ENCODE peak calls at places on chromosome 5, in ten cellular contexts. I, R, K, H, C, U, V, B, Q and J are unnamed samples.

GRCh38 chr5:100576217-100576751 is 41.1 kb downstream of the FAM174A start:
- DNase-seq in I (no peak), R (no peak), K (no peak), H (no peak), C (no peak), U (no peak), V (no peak), B (peak), Q (no peak), J (no peak)

GRCh38 chr5:68381909-68382308 is 166.4 kb downstream of the PIK3R1 start:
- DNase-seq in I (no peak), R (no peak), K (no peak), H (no peak), C (no peak), U (no peak), V (no peak), B (no peak), Q (no peak), J (no peak)

GRCh38 chr5:73692166-73692640 is 66.2 kb downstream of the ARHGEF28 start:
- DNase-seq in I (peak), R (peak), K (peak), H (peak), C (no peak), U (no peak), V (no peak), B (peak), Q (no peak), J (no peak)

GRCh38 chr5:154493274-154493673 is 15.2 kb upstream of the HAND1 start:
- DNase-seq in I (no peak), R (no peak), K (no peak), H (no peak), C (no peak), U (no peak), V (no peak), B (no peak), Q (no peak), J (no peak)

GRCh38 chr5:106417163-106417562 is 1253.6 kb downstream of the EFNA5 start:
- DNase-seq in I (no peak), R (no peak), K (no peak), H (no peak), C (no peak), U (no peak), V (no peak), B (no peak), Q (no peak), J (no peak)

GRCh38 chr5:32843532-32843895 is 132.4 kb downstream of the NPR3 start:
- DNase-seq in I (no peak), R (no peak), K (no peak), H (no peak), C (no peak), U (no peak), V (no peak), B (no peak), Q (no peak), J (no peak)

GRCh38 chr5:56649569-56649968 is 165.8 kb upstream of the MAP3K1 start:
- DNase-seq in I (peak), R (no peak), K (no peak), H (no peak), C (no peak), U (no peak), V (no peak), B (peak), Q (peak), J (no peak)

GRCh38 chr5:15618938-15619337 is 119.0 kb downstream of the FBXL7 start:
- DNase-seq in I (no peak), R (no peak), K (no peak), H (no peak), C (no peak), U (no peak), V (no peak), B (no peak), Q (no peak), J (no peak)

GRCh38 chr5:85132269-85132668 is 747.6 kb upstream of the EDIL3 start:
- DNase-seq in I (peak), R (no peak), K (no peak), H (peak), C (no peak), U (no peak), V (no peak), B (no peak), Q (no peak), J (no peak)

GRCh38 chr5:160169326-160169725 is 50.1 kb upstream of the PWWP2A start:
- DNase-seq in I (peak), R (peak), K (peak), H (no peak), C (no peak), U (no peak), V (no peak), B (peak), Q (peak), J (no peak)

GRCh38 chr5:178988436-178989220 is 6.5 kb downstream of the GRM6 start:
- DNase-seq in I (no peak), R (no peak), K (no peak), H (no peak), C (no peak), U (no peak), V (no peak), B (no peak), Q (no peak), J (no peak)

GRCh38 chr5:111755942-111756353 is 1.0 kb downstream of the NREP start:
- DNase-seq in I (peak), R (no peak), K (no peak), H (no peak), C (no peak), U (no peak), V (no peak), B (peak), Q (no peak), J (no peak)
- TF ChIP-seq CTCF in I (no peak), R (no peak), K (peak), H (no peak), C (no peak), U (no peak), V (no peak), B (peak), Q (no peak), J (no peak)

GRCh38 chr5:40027395-40027794 is 602.6 kb upstream of the DAB2 start:
- DNase-seq in I (no peak), R (no peak), K (no peak), H (peak), C (no peak), U (no peak), V (no peak), B (no peak), Q (no peak), J (no peak)
- TF ChIP-seq CTCF in I (no peak), R (no peak), K (no peak), H (no peak), C (no peak), U (no peak), V (no peak), B (no peak), Q (no peak), J (no peak)

GRCh38 chr5:145887217-145887616 is 14.4 kb upstream of the GRXCR2 start:
- DNase-seq in I (peak), R (no peak), K (no peak), H (no peak), C (no peak), U (no peak), V (no peak), B (no peak), Q (no peak), J (no peak)
- TF ChIP-seq CTCF in I (peak), R (no peak), K (no peak), H (no peak), C (no peak), U (no peak), V (no peak), B (peak), Q (no peak), J (no peak)

GRCh38 chr5:148352696-148353095 is 17.3 kb downstream of the SPINK9 start:
- DNase-seq in I (no peak), R (no peak), K (no peak), H (peak), C (no peak), U (no peak), V (no peak), B (no peak), Q (no peak), J (no peak)

GRCh38 chr5:148347706-148348105 is 12.3 kb downstream of the SPINK9 start:
- DNase-seq in I (no peak), R (no peak), K (no peak), H (peak), C (no peak), U (no peak), V (no peak), B (no peak), Q (no peak), J (no peak)

GRCh38 chr5:148353634-148354033 is 18.3 kb downstream of the SPINK9 start:
- DNase-seq in I (no peak), R (no peak), K (no peak), H (no peak), C (no peak), U (no peak), V (no peak), B (no peak), Q (no peak), J (no peak)
- TF ChIP-seq CTCF in I (no peak), R (no peak), K (no peak), H (no peak), C (no peak), U (no peak), V (no peak), B (no peak), Q (no peak), J (no peak)

GRCh38 chr5:104763163-104763562 is 1200.6 kb upstream of the NUDT12 start:
- DNase-seq in I (no peak), R (no peak), K (no peak), H (no peak), C (no peak), U (no peak), V (no peak), B (no peak), Q (no peak), J (no peak)

GRCh38 chr5:104764197-104764596 is 1201.6 kb upstream of the NUDT12 start:
- DNase-seq in I (no peak), R (no peak), K (no peak), H (no peak), C (no peak), U (no peak), V (no peak), B (no peak), Q (no peak), J (no peak)
- TF ChIP-seq CTCF in I (no peak), R (no peak), K (no peak), H (no peak), C (no peak), U (no peak), V (no peak), B (no peak), Q (no peak), J (no peak)

GRCh38 chr5:57816108-57816507 is 333.5 kb upstream of the ACTBL2 start:
- DNase-seq in I (peak), R (peak), K (peak), H (peak), C (no peak), U (no peak), V (no peak), B (peak), Q (no peak), J (no peak)
- TF ChIP-seq CTCF in I (no peak), R (no peak), K (no peak), H (no peak), C (no peak), U (no peak), V (no peak), B (no peak), Q (no peak), J (no peak)

GRCh38 chr5:72587909-72588308 is 80.7 kb upstream of the ZNF366 start:
- DNase-seq in I (no peak), R (no peak), K (no peak), H (no peak), C (no peak), U (no peak), V (no peak), B (peak), Q (no peak), J (no peak)

GRCh38 chr5:72586788-72587530 is 79.7 kb upstream of the ZNF366 start:
- DNase-seq in I (no peak), R (no peak), K (no peak), H (no peak), C (no peak), U (no peak), V (no peak), B (peak), Q (no peak), J (no peak)

GRCh38 chr5:72584466-72584865 is 77.3 kb upstream of the ZNF366 start:
- DNase-seq in I (peak), R (no peak), K (no peak), H (no peak), C (peak), U (no peak), V (no peak), B (no peak), Q (no peak), J (no peak)
- TF ChIP-seq CTCF in I (peak), R (no peak), K (no peak), H (no peak), C (peak), U (no peak), V (no peak), B (no peak), Q (no peak), J (no peak)